ENCODE peak calls at places on chromosomes 16 and 17, in four cellular contexts. One of them, this sample, is unnamed.
A peak's percentile ranks its signal among the peaks of the same experiment; 100 is the strongest.

GRCh38 chr17:81206166-81206565 is 16.6 kb downstream of the CEP131 start:
- DNase-seq in T-helper 1 cell: no peak
- DNase-seq in NCI-H1417: no peak
- DNase-seq in SJCRH30: no peak
- DNase-seq in this sample: no peak

GRCh38 chr17:7716901-7717755 is at the start of gene DNAH2:
- DNase-seq in T-helper 1 cell: peak; percentile 14
- DNase-seq in NCI-H1417: peak; percentile 95
- DNase-seq in SJCRH30: peak; percentile 89
- DNase-seq in this sample: no peak

GRCh38 chr16:29896841-29897240 is 2.5 kb downstream of the SEZ6L2 start:
- DNase-seq in SJCRH30: no peak
- DNase-seq in T-helper 1 cell: no peak
- DNase-seq in NCI-H1417: no peak
- DNase-seq in this sample: no peak

GRCh38 chr17:50175035-50175788 is 9.4 kb downstream of the SGCA start:
- DNase-seq in SJCRH30: no peak
- DNase-seq in T-helper 1 cell: no peak
- DNase-seq in NCI-H1417: no peak
- DNase-seq in this sample: no peak

GRCh38 chr17:82103588-82104451 is 5.8 kb upstream of the FASN start:
- DNase-seq in SJCRH30: no peak
- DNase-seq in NCI-H1417: no peak
- DNase-seq in T-helper 1 cell: no peak
- DNase-seq in this sample: no peak

GRCh38 chr17:79843475-79843916 is 4.3 kb upstream of the CBX4 start:
- DNase-seq in SJCRH30: no peak
- DNase-seq in T-helper 1 cell: no peak
- DNase-seq in NCI-H1417: no peak
- DNase-seq in this sample: no peak

GRCh38 chr17:4739122-4740024 is at the start of the genes CXCL16 and ZMYND15:
- DNase-seq in T-helper 1 cell: no peak
- DNase-seq in NCI-H1417: peak; percentile 48
- DNase-seq in SJCRH30: no peak
- DNase-seq in this sample: no peak

GRCh38 chr16:84829168-84829965 is 9.6 kb downstream of the CRISPLD2 start:
- DNase-seq in T-helper 1 cell: no peak
- DNase-seq in NCI-H1417: no peak
- DNase-seq in SJCRH30: peak; percentile 13
- DNase-seq in this sample: no peak

GRCh38 chr17:66920965-66921364 is 43.5 kb upstream of the CACNG4 start:
- DNase-seq in NCI-H1417: no peak
- DNase-seq in T-helper 1 cell: no peak
- DNase-seq in SJCRH30: no peak
- DNase-seq in this sample: no peak

GRCh38 chr17:75738218-75738802 is 17.1 kb downstream of the ITGB4 start:
- DNase-seq in NCI-H1417: no peak
- DNase-seq in SJCRH30: no peak
- DNase-seq in T-helper 1 cell: peak; percentile 59
- DNase-seq in this sample: no peak

GRCh38 chr17:43998552-43998951 is 5.9 kb upstream of the NAGS start:
- DNase-seq in T-helper 1 cell: no peak
- DNase-seq in NCI-H1417: no peak
- DNase-seq in SJCRH30: no peak
- DNase-seq in this sample: no peak

GRCh38 chr16:56337131-56337857 is 88.1 kb downstream of the AMFR start:
- DNase-seq in T-helper 1 cell: no peak
- DNase-seq in SJCRH30: no peak
- DNase-seq in NCI-H1417: no peak
- DNase-seq in this sample: no peak

GRCh38 chr16:87326151-87326571 is 9.0 kb upstream of the C16orf95 start:
- DNase-seq in NCI-H1417: no peak
- DNase-seq in SJCRH30: no peak
- DNase-seq in T-helper 1 cell: no peak
- DNase-seq in this sample: no peak

GRCh38 chr16:49378238-49378637 is 4.6 kb downstream of the C16orf78 start:
- DNase-seq in T-helper 1 cell: no peak
- DNase-seq in SJCRH30: no peak
- DNase-seq in NCI-H1417: no peak
- DNase-seq in this sample: no peak

GRCh38 chr17:57400648-57401047 is 144.3 kb downstream of the MSI2 start:
- DNase-seq in SJCRH30: no peak
- DNase-seq in NCI-H1417: no peak
- DNase-seq in T-helper 1 cell: no peak
- DNase-seq in this sample: no peak

GRCh38 chr17:45325810-45326209 is 9.0 kb upstream of the MAP3K14 start:
- DNase-seq in SJCRH30: no peak
- DNase-seq in NCI-H1417: no peak
- DNase-seq in T-helper 1 cell: no peak
- DNase-seq in this sample: no peak

GRCh38 chr17:16521070-16521727 is 29.2 kb upstream of the LRRC75A start:
- DNase-seq in T-helper 1 cell: peak; percentile 71
- DNase-seq in NCI-H1417: peak; percentile 82
- DNase-seq in SJCRH30: peak; percentile 90
- DNase-seq in this sample: peak; percentile 47

GRCh38 chr17:40072481-40073346 is 9.9 kb downstream of the THRA start:
- DNase-seq in NCI-H1417: no peak
- DNase-seq in T-helper 1 cell: no peak
- DNase-seq in SJCRH30: no peak
- DNase-seq in this sample: no peak

GRCh38 chr17:77328823-77329740 is 188.3 kb downstream of the SEC14L1 start:
- DNase-seq in T-helper 1 cell: no peak
- DNase-seq in SJCRH30: no peak
- DNase-seq in NCI-H1417: peak; percentile 20
- DNase-seq in this sample: no peak

GRCh38 chr17:1787301-1787902 is 25.5 kb downstream of the SERPINF1 start:
- DNase-seq in NCI-H1417: no peak
- DNase-seq in T-helper 1 cell: no peak
- DNase-seq in SJCRH30: no peak
- DNase-seq in this sample: no peak

GRCh38 chr17:14205992-14206461 is 30.6 kb downstream of the CDRT15 start:
- DNase-seq in NCI-H1417: no peak
- DNase-seq in SJCRH30: no peak
- DNase-seq in T-helper 1 cell: peak; percentile 88
- DNase-seq in this sample: peak; percentile 70

GRCh38 chr17:7634384-7634783 is 4.4 kb downstream of the SHBG start:
- DNase-seq in SJCRH30: peak; percentile 63
- DNase-seq in NCI-H1417: peak; percentile 16
- DNase-seq in T-helper 1 cell: no peak
- DNase-seq in this sample: no peak

This sample was measured in CD4-positive, alpha-beta T cell.